ENCODE peak calls at places on chromosomes 6 and 20, in five cellular contexts. K, B, M, L and I are unnamed samples. For H3K36me3, the result is how much of the 10 kb centered on the place peaks cover.

GRCh38 chr6:148559848-148560433 is 186.9 kb upstream of the UST start:
- DNase-seq in M (peak), K (peak), B (peak), L (peak), I (peak)

GRCh38 chr6:105921781-105922180 is 164.4 kb upstream of the PRDM1 start:
- DNase-seq in K (no peak), L (no peak), M (no peak), B (no peak), I (no peak)

GRCh38 chr20:62838511-62838910 is 21.7 kb downstream of the COL9A3 start:
- DNase-seq in K (no peak), L (no peak), B (no peak), M (no peak), I (no peak)

GRCh38 chr6:150377211-150377781 is 8.5 kb downstream of the IYD start:
- DNase-seq in M (no peak), L (no peak), K (peak), B (no peak), I (no peak)

GRCh38 chr6:138590796-138591709 is 91.8 kb upstream of the NHSL1 start:
- DNase-seq in L (peak), B (peak), K (no peak), M (peak), I (peak)

GRCh38 chr20:37529214-37529967 is 1.7 kb upstream of the BLCAP start:
- DNase-seq in K (no peak), B (no peak), L (peak), M (no peak), I (no peak)

GRCh38 chr6:156427345-156427744 is 349.8 kb upstream of the ARID1B start:
- DNase-seq in K (peak), M (peak), L (no peak), B (peak), I (no peak)

GRCh38 chr20:38894091-38894847 is 31.9 kb upstream of the FAM83D start:
- DNase-seq in B (peak), L (no peak), K (no peak), M (no peak), I (no peak)

GRCh38 chr6:125835221-125835744 is 44.5 kb downstream of the NCOA7 start:
- DNase-seq in L (no peak), B (no peak), K (peak), M (peak), I (no peak)

GRCh38 chr6:110999634-111000270 is 17.9 kb downstream of the RPF2 start:
- DNase-seq in K (peak), B (no peak), M (no peak), L (peak), I (peak)
- H3K36me3 ChIP-seq in K (under half), B (under half), M (half or more), L (half or more), I (half or more)

GRCh38 chr20:44950368-44950767 is 9.8 kb downstream of the TOMM34 start:
- DNase-seq in B (no peak), M (no peak), K (no peak), L (no peak), I (no peak)

GRCh38 chr20:44945261-44945660 is 14.9 kb downstream of the TOMM34 start:
- DNase-seq in K (no peak), M (no peak), B (no peak), L (no peak), I (no peak)

GRCh38 chr20:44948513-44948912 is 11.7 kb downstream of the TOMM34 start:
- DNase-seq in B (no peak), M (no peak), K (no peak), L (no peak), I (no peak)

GRCh38 chr20:44946266-44946852 is 13.8 kb downstream of the TOMM34 start:
- DNase-seq in K (no peak), B (no peak), L (no peak), M (no peak), I (no peak)

GRCh38 chr20:44948107-44948506 is 12.1 kb downstream of the TOMM34 start:
- DNase-seq in L (no peak), K (no peak), M (no peak), B (no peak), I (no peak)
- H3K36me3 ChIP-seq in L (half or more), K (half or more), M (half or more), B (under half), I (half or more)

GRCh38 chr6:155306958-155307357 is 7.3 kb downstream of the TFB1M start:
- DNase-seq in M (no peak), B (no peak), K (no peak), L (no peak), I (no peak)
- H3K36me3 ChIP-seq in M (under half), B (under half), K (under half), L (half or more), I (under half)

GRCh38 chr6:112144145-112144926 is 56.9 kb downstream of the FAM229B start:
- DNase-seq in B (no peak), M (peak), L (no peak), K (no peak), I (no peak)

GRCh38 chr6:112141707-112142106 is 54.3 kb downstream of the FAM229B start:
- DNase-seq in L (no peak), M (no peak), K (no peak), B (no peak), I (no peak)

DNA sequence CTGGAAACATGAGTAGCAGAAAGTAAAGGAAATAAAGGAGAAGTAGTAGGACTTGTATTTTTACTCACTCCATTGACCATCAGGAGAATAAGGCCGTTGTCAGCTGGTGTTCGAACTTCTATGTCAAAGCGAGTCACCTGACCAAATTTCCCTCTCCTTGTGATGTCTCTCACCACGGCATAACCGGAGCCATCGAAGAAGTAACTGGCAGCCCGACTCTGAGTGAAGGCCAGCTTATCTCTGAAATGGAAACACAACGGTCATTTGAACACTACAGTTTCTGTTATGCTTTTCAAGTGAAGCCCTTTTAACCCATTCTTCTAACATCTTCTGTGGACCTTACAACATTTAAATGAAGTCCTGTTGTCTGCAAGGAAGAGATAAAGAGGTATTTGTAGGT is 51.7 kb downstream of the FAM229B start:
- DNase-seq in L (no peak), M (no peak), K (no peak), B (no peak), I (no peak)
- H3K36me3 ChIP-seq in L (under half), M (under half), K (under half), B (half or more), I (under half)

DNA sequence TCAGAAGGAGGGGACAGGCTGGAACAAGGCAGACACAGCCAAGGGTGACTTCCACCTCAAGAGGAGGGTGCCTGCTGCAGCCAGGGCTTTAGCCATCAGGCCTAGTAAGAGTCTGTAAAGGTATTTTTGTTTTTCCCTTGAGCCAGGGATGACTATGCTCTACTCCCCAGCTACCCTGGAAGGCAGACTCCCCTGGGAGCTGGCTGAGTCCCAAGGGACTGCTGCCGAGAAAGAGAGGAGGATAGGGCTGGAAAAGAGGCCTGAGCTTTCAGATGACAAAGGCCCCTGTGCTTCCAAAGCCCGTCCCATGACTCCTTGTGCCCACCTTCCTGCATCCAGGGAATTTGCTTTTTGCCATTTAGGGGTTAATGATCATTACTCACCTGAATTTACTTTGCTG is 14.0 kb upstream of the GSTA4 start:
- DNase-seq in M (peak), B (no peak), L (no peak), K (no peak), I (no peak)
- H3K36me3 ChIP-seq in M (half or more), B (half or more), L (half or more), K (under half), I (half or more)

GRCh38 chr6:27471365-27472115 is 1.4 kb downstream of the ZNF184 start:
- DNase-seq in B (no peak), L (peak), K (no peak), M (no peak), I (no peak)
- H3K36me3 ChIP-seq in B (under half), L (under half), K (under half), M (under half), I (under half)

DNA sequence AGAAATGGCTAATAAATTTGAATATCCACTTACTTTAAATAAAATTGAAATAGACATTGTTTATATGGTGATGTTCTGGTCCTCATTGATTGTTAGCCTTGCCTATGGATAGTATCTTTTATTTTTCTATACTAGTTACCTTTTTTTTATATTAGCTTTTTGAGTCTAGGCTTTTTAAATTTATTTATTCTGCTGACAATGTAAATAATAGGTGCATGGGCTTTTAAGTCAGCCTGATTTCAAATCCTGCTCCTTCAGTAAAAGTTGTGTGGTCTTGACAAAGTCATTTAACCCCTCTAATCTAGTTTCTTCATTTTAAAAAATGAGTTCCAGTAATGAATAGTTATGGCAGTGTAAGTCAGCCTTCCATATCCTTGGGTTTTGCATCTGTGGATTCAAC is 38.6 kb downstream of the FAM162B start:
- DNase-seq in L (no peak), M (no peak), K (no peak), B (no peak), I (no peak)
- H3K36me3 ChIP-seq in L (half or more), M (under half), K (under half), B (under half), I (half or more)

DNA sequence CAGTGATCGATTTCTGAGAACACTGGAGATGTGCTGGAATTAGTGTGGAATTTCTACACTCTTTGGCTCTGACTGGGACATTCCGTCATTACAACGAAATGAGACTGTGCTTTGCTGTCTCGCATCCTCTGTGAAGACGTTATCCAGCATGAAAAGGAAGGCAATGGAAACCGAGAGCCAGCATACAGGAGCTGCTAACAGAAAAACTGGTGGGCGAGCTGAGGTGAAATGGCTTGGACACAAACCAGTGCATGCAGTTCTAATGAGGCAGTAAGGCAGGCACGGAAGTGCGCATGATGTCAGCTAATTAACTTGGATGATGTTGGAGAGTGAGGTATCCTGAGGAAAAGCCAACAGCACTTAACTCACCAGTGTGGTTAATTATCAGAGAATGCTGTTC is 202.8 kb upstream of the AGPAT4 start:
- DNase-seq in K (peak), L (no peak), B (peak), M (no peak), I (no peak)
- H3K36me3 ChIP-seq in K (under half), L (under half), B (under half), M (under half), I (under half)